ENCODE peak calls at places on chromosome 7, in nine cellular contexts. One of them, this sample, is unnamed.

GRCh38 chr7:124399941-124400340 is 365.7 kb downstream of the GPR37 start:
- DNase-seq in stimulated activated CD4-positive, alpha-beta T cell treated with anti-CD3 and anti-CD28 coated beads, Interleukin-1b, Interleukin-23, amount 100 ng/mL, for 1 hour: no peak
- DNase-seq in CD4-positive, alpha-beta memory T cell: no peak
- DNase-seq in activated T-cell treated with anti-CD3 and anti-CD28 coated beads for 48 hours: no peak
- DNase-seq in nucleus accumbens: no peak
- DNase-seq in GM20000: no peak
- DNase-seq in activated CD4-positive, alpha-beta T cell treated with anti-CD3 and anti-CD28 coated beads, Interleukin-2, amount 10 ng/mL, durations not matched to agents 7 days and 5 days: no peak
- DNase-seq in AG20443: no peak
- DNase-seq in NCI-H748 treated with DMSO at 0.1 percent for 48 hours: peak
- DNase-seq in this sample: no peak

GRCh38 chr7:88254721-88255120 is 34.9 kb upstream of the SRI start:
- DNase-seq in stimulated activated CD4-positive, alpha-beta T cell treated with anti-CD3 and anti-CD28 coated beads, Interleukin-1b, Interleukin-23, amount 100 ng/mL, for 1 hour: no peak
- DNase-seq in CD4-positive, alpha-beta memory T cell: no peak
- DNase-seq in activated T-cell treated with anti-CD3 and anti-CD28 coated beads for 48 hours: no peak
- DNase-seq in nucleus accumbens: no peak
- DNase-seq in GM20000: no peak
- DNase-seq in activated CD4-positive, alpha-beta T cell treated with anti-CD3 and anti-CD28 coated beads, Interleukin-2, amount 10 ng/mL, durations not matched to agents 7 days and 5 days: no peak
- DNase-seq in AG20443: no peak
- DNase-seq in NCI-H748 treated with DMSO at 0.1 percent for 48 hours: no peak
- DNase-seq in this sample: no peak

GRCh38 chr7:13742126-13742525 is 247.3 kb downstream of the ETV1 start:
- DNase-seq in stimulated activated CD4-positive, alpha-beta T cell treated with anti-CD3 and anti-CD28 coated beads, Interleukin-1b, Interleukin-23, amount 100 ng/mL, for 1 hour: no peak
- DNase-seq in CD4-positive, alpha-beta memory T cell: no peak
- DNase-seq in activated T-cell treated with anti-CD3 and anti-CD28 coated beads for 48 hours: no peak
- DNase-seq in nucleus accumbens: no peak
- DNase-seq in GM20000: no peak
- DNase-seq in activated CD4-positive, alpha-beta T cell treated with anti-CD3 and anti-CD28 coated beads, Interleukin-2, amount 10 ng/mL, durations not matched to agents 7 days and 5 days: no peak
- DNase-seq in AG20443: peak
- DNase-seq in NCI-H748 treated with DMSO at 0.1 percent for 48 hours: no peak
- DNase-seq in this sample: no peak

GRCh38 chr7:77330169-77330882 is 85.8 kb downstream of the GSAP start:
- DNase-seq in stimulated activated CD4-positive, alpha-beta T cell treated with anti-CD3 and anti-CD28 coated beads, Interleukin-1b, Interleukin-23, amount 100 ng/mL, for 1 hour: no peak
- DNase-seq in CD4-positive, alpha-beta memory T cell: no peak
- DNase-seq in activated T-cell treated with anti-CD3 and anti-CD28 coated beads for 48 hours: no peak
- DNase-seq in nucleus accumbens: no peak
- DNase-seq in GM20000: peak
- DNase-seq in activated CD4-positive, alpha-beta T cell treated with anti-CD3 and anti-CD28 coated beads, Interleukin-2, amount 10 ng/mL, durations not matched to agents 7 days and 5 days: no peak
- DNase-seq in AG20443: no peak
- DNase-seq in NCI-H748 treated with DMSO at 0.1 percent for 48 hours: no peak
- DNase-seq in this sample: no peak

GRCh38 chr7:111845853-111846252 is 283.6 kb upstream of the IMMP2L start:
- DNase-seq in stimulated activated CD4-positive, alpha-beta T cell treated with anti-CD3 and anti-CD28 coated beads, Interleukin-1b, Interleukin-23, amount 100 ng/mL, for 1 hour: no peak
- DNase-seq in CD4-positive, alpha-beta memory T cell: no peak
- DNase-seq in activated T-cell treated with anti-CD3 and anti-CD28 coated beads for 48 hours: no peak
- DNase-seq in nucleus accumbens: no peak
- DNase-seq in GM20000: no peak
- DNase-seq in activated CD4-positive, alpha-beta T cell treated with anti-CD3 and anti-CD28 coated beads, Interleukin-2, amount 10 ng/mL, durations not matched to agents 7 days and 5 days: no peak
- DNase-seq in AG20443: no peak
- DNase-seq in NCI-H748 treated with DMSO at 0.1 percent for 48 hours: no peak
- DNase-seq in this sample: no peak

GRCh38 chr7:49522111-49522510 is 251.3 kb upstream of the VWC2 start:
- DNase-seq in stimulated activated CD4-positive, alpha-beta T cell treated with anti-CD3 and anti-CD28 coated beads, Interleukin-1b, Interleukin-23, amount 100 ng/mL, for 1 hour: no peak
- DNase-seq in CD4-positive, alpha-beta memory T cell: no peak
- DNase-seq in activated T-cell treated with anti-CD3 and anti-CD28 coated beads for 48 hours: no peak
- DNase-seq in nucleus accumbens: no peak
- DNase-seq in GM20000: no peak
- DNase-seq in activated CD4-positive, alpha-beta T cell treated with anti-CD3 and anti-CD28 coated beads, Interleukin-2, amount 10 ng/mL, durations not matched to agents 7 days and 5 days: no peak
- DNase-seq in AG20443: no peak
- DNase-seq in NCI-H748 treated with DMSO at 0.1 percent for 48 hours: no peak
- DNase-seq in this sample: no peak

GRCh38 chr7:133056370-133057238 is 25.3 kb downstream of the CHCHD3 start:
- DNase-seq in stimulated activated CD4-positive, alpha-beta T cell treated with anti-CD3 and anti-CD28 coated beads, Interleukin-1b, Interleukin-23, amount 100 ng/mL, for 1 hour: no peak
- DNase-seq in CD4-positive, alpha-beta memory T cell: no peak
- DNase-seq in activated T-cell treated with anti-CD3 and anti-CD28 coated beads for 48 hours: no peak
- DNase-seq in nucleus accumbens: no peak
- DNase-seq in GM20000: peak
- DNase-seq in activated CD4-positive, alpha-beta T cell treated with anti-CD3 and anti-CD28 coated beads, Interleukin-2, amount 10 ng/mL, durations not matched to agents 7 days and 5 days: no peak
- DNase-seq in AG20443: no peak
- DNase-seq in NCI-H748 treated with DMSO at 0.1 percent for 48 hours: no peak
- DNase-seq in this sample: no peak

GRCh38 chr7:79709574-79710409 is 256.3 kb upstream of the MAGI2 start:
- DNase-seq in stimulated activated CD4-positive, alpha-beta T cell treated with anti-CD3 and anti-CD28 coated beads, Interleukin-1b, Interleukin-23, amount 100 ng/mL, for 1 hour: no peak
- DNase-seq in CD4-positive, alpha-beta memory T cell: no peak
- DNase-seq in activated T-cell treated with anti-CD3 and anti-CD28 coated beads for 48 hours: no peak
- DNase-seq in nucleus accumbens: no peak
- DNase-seq in GM20000: no peak
- DNase-seq in activated CD4-positive, alpha-beta T cell treated with anti-CD3 and anti-CD28 coated beads, Interleukin-2, amount 10 ng/mL, durations not matched to agents 7 days and 5 days: no peak
- DNase-seq in AG20443: no peak
- DNase-seq in NCI-H748 treated with DMSO at 0.1 percent for 48 hours: no peak
- DNase-seq in this sample: no peak

GRCh38 chr7:40796723-40797122 is 661.9 kb downstream of the SUGCT start:
- DNase-seq in stimulated activated CD4-positive, alpha-beta T cell treated with anti-CD3 and anti-CD28 coated beads, Interleukin-1b, Interleukin-23, amount 100 ng/mL, for 1 hour: no peak
- DNase-seq in CD4-positive, alpha-beta memory T cell: no peak
- DNase-seq in activated T-cell treated with anti-CD3 and anti-CD28 coated beads for 48 hours: no peak
- DNase-seq in nucleus accumbens: no peak
- DNase-seq in GM20000: no peak
- DNase-seq in activated CD4-positive, alpha-beta T cell treated with anti-CD3 and anti-CD28 coated beads, Interleukin-2, amount 10 ng/mL, durations not matched to agents 7 days and 5 days: no peak
- DNase-seq in AG20443: no peak
- DNase-seq in NCI-H748 treated with DMSO at 0.1 percent for 48 hours: no peak
- DNase-seq in this sample: no peak

GRCh38 chr7:145753004-145753403 is 363.6 kb upstream of the CNTNAP2 start:
- DNase-seq in stimulated activated CD4-positive, alpha-beta T cell treated with anti-CD3 and anti-CD28 coated beads, Interleukin-1b, Interleukin-23, amount 100 ng/mL, for 1 hour: no peak
- DNase-seq in CD4-positive, alpha-beta memory T cell: no peak
- DNase-seq in activated T-cell treated with anti-CD3 and anti-CD28 coated beads for 48 hours: no peak
- DNase-seq in nucleus accumbens: no peak
- DNase-seq in GM20000: no peak
- DNase-seq in activated CD4-positive, alpha-beta T cell treated with anti-CD3 and anti-CD28 coated beads, Interleukin-2, amount 10 ng/mL, durations not matched to agents 7 days and 5 days: no peak
- DNase-seq in AG20443: no peak
- DNase-seq in NCI-H748 treated with DMSO at 0.1 percent for 48 hours: no peak
- DNase-seq in this sample: no peak

GRCh38 chr7:70752794-70753241 is 379.1 kb upstream of the GALNT17 start:
- DNase-seq in stimulated activated CD4-positive, alpha-beta T cell treated with anti-CD3 and anti-CD28 coated beads, Interleukin-1b, Interleukin-23, amount 100 ng/mL, for 1 hour: no peak
- DNase-seq in CD4-positive, alpha-beta memory T cell: no peak
- DNase-seq in activated T-cell treated with anti-CD3 and anti-CD28 coated beads for 48 hours: no peak
- DNase-seq in nucleus accumbens: no peak
- DNase-seq in GM20000: no peak
- DNase-seq in activated CD4-positive, alpha-beta T cell treated with anti-CD3 and anti-CD28 coated beads, Interleukin-2, amount 10 ng/mL, durations not matched to agents 7 days and 5 days: no peak
- DNase-seq in AG20443: peak
- DNase-seq in NCI-H748 treated with DMSO at 0.1 percent for 48 hours: no peak
- DNase-seq in this sample: no peak

GRCh38 chr7:92740713-92741126 is 95.7 kb downstream of the CDK6 start:
- DNase-seq in stimulated activated CD4-positive, alpha-beta T cell treated with anti-CD3 and anti-CD28 coated beads, Interleukin-1b, Interleukin-23, amount 100 ng/mL, for 1 hour: no peak
- DNase-seq in CD4-positive, alpha-beta memory T cell: no peak
- DNase-seq in activated T-cell treated with anti-CD3 and anti-CD28 coated beads for 48 hours: no peak
- DNase-seq in nucleus accumbens: no peak
- DNase-seq in GM20000: no peak
- DNase-seq in activated CD4-positive, alpha-beta T cell treated with anti-CD3 and anti-CD28 coated beads, Interleukin-2, amount 10 ng/mL, durations not matched to agents 7 days and 5 days: no peak
- DNase-seq in AG20443: peak
- DNase-seq in NCI-H748 treated with DMSO at 0.1 percent for 48 hours: no peak
- DNase-seq in this sample: no peak